ENCODE peak calls at places on chromosome 18, in four cellular contexts. One of them, this sample, is unnamed.

GRCh38 chr18:70156886-70157285 is 48.6 kb downstream of the RTTN start:
- DNase-seq in HS-5: no peak
- DNase-seq in brain microvascular endothelial cell: no peak
- DNase-seq in germinal center: no peak
- DNase-seq in this sample: no peak

GRCh38 chr18:35827275-35827929 is 145.1 kb upstream of the RMP24 start:
- DNase-seq in HS-5: no peak
- DNase-seq in brain microvascular endothelial cell: no peak
- DNase-seq in germinal center: no peak
- DNase-seq in this sample: no peak

GRCh38 chr18:59145055-59145454 is 5.4 kb downstream of the SEC11C start:
- DNase-seq in HS-5: no peak
- DNase-seq in brain microvascular endothelial cell: no peak
- DNase-seq in germinal center: no peak
- DNase-seq in this sample: no peak

GRCh38 chr18:69784840-69785239 is 162.8 kb downstream of the CD226 start:
- DNase-seq in HS-5: no peak
- DNase-seq in brain microvascular endothelial cell: no peak
- DNase-seq in germinal center: no peak
- DNase-seq in this sample: no peak

GRCh38 chr18:21853972-21854563 is 113.5 kb downstream of the MIB1 start:
- DNase-seq in HS-5: no peak
- DNase-seq in brain microvascular endothelial cell: no peak
- DNase-seq in germinal center: no peak
- DNase-seq in this sample: peak

GRCh38 chr18:47100214-47100831 is 50.0 kb downstream of the HDHD2 start:
- DNase-seq in HS-5: peak
- DNase-seq in brain microvascular endothelial cell: peak
- DNase-seq in germinal center: peak
- DNase-seq in this sample: peak

GRCh38 chr18:12021077-12021476 is 39.8 kb downstream of the IMPA2 start:
- DNase-seq in HS-5: no peak
- DNase-seq in brain microvascular endothelial cell: no peak
- DNase-seq in germinal center: no peak
- DNase-seq in this sample: no peak

GRCh38 chr18:58787750-58788149 is 76.9 kb upstream of the ZNF532 start:
- DNase-seq in HS-5: no peak
- DNase-seq in brain microvascular endothelial cell: no peak
- DNase-seq in germinal center: no peak
- DNase-seq in this sample: no peak

GRCh38 chr18:76860411-76860810 is 38.1 kb downstream of the ZNF236 start:
- DNase-seq in HS-5: no peak
- DNase-seq in brain microvascular endothelial cell: no peak
- DNase-seq in germinal center: no peak
- DNase-seq in this sample: no peak

GRCh38 chr18:49811151-49811938 is 2.0 kb downstream of the ACAA2 start:
- DNase-seq in HS-5: no peak
- DNase-seq in brain microvascular endothelial cell: no peak
- DNase-seq in germinal center: no peak
- DNase-seq in this sample: no peak

GRCh38 chr18:25075793-25076192 is 276.2 kb downstream of the ZNF521 start:
- DNase-seq in HS-5: peak
- DNase-seq in brain microvascular endothelial cell: no peak
- DNase-seq in germinal center: no peak
- DNase-seq in this sample: no peak

GRCh38 chr18:7678801-7679200 is 111.7 kb downstream of the PTPRM start:
- DNase-seq in HS-5: no peak
- DNase-seq in brain microvascular endothelial cell: no peak
- DNase-seq in germinal center: no peak
- DNase-seq in this sample: no peak

GRCh38 chr18:23900979-23901378 is 113.6 kb upstream of the TTC39C start:
- DNase-seq in HS-5: no peak
- DNase-seq in brain microvascular endothelial cell: no peak
- DNase-seq in germinal center: no peak
- DNase-seq in this sample: peak